ENCODE peak calls at places on chromosome 7, in eight cellular contexts. One of them, this sample, is unnamed.

GRCh38 chr7:155483245-155483644 is 25.3 kb downstream of the EN2 start:
- DNase-seq in iPS DF 6.9: no peak
- DNase-seq in aorta: no peak
- DNase-seq in adrenal gland: no peak
- DNase-seq in mesendoderm: no peak
- DNase-seq in left ventricle myocardium inferior: no peak
- DNase-seq in spleen: no peak
- DNase-seq in CD8-positive, alpha-beta T cell: no peak
- DNase-seq in this sample: no peak

GRCh38 chr7:73920406-73921134 is 59.6 kb downstream of the TMEM270 start:
- DNase-seq in iPS DF 6.9: no peak
- DNase-seq in aorta: no peak
- DNase-seq in adrenal gland: no peak
- DNase-seq in mesendoderm: no peak
- DNase-seq in left ventricle myocardium inferior: no peak
- DNase-seq in spleen: peak
- DNase-seq in CD8-positive, alpha-beta T cell: no peak
- DNase-seq in this sample: no peak

GRCh38 chr7:8295638-8296361 is 33.8 kb upstream of the ICA1 start:
- DNase-seq in iPS DF 6.9: peak
- DNase-seq in aorta: no peak
- DNase-seq in adrenal gland: peak
- DNase-seq in mesendoderm: peak
- DNase-seq in left ventricle myocardium inferior: no peak
- DNase-seq in spleen: no peak
- DNase-seq in CD8-positive, alpha-beta T cell: peak
- DNase-seq in this sample: no peak

GRCh38 chr7:44184874-44185446 is 4.3 kb downstream of the GCK start:
- DNase-seq in iPS DF 6.9: no peak
- DNase-seq in aorta: no peak
- DNase-seq in adrenal gland: no peak
- DNase-seq in mesendoderm: no peak
- DNase-seq in left ventricle myocardium inferior: no peak
- DNase-seq in spleen: no peak
- DNase-seq in CD8-positive, alpha-beta T cell: no peak
- DNase-seq in this sample: no peak

GRCh38 chr7:3244241-3244814 is 56.7 kb upstream of the SDK1 start:
- DNase-seq in iPS DF 6.9: no peak
- DNase-seq in aorta: no peak
- DNase-seq in adrenal gland: no peak
- DNase-seq in mesendoderm: peak
- DNase-seq in left ventricle myocardium inferior: no peak
- DNase-seq in spleen: no peak
- DNase-seq in CD8-positive, alpha-beta T cell: no peak
- DNase-seq in this sample: no peak

GRCh38 chr7:69691734-69692133 is 93.5 kb downstream of the AUTS2 start:
- DNase-seq in iPS DF 6.9: no peak
- DNase-seq in aorta: no peak
- DNase-seq in adrenal gland: no peak
- DNase-seq in mesendoderm: no peak
- DNase-seq in left ventricle myocardium inferior: no peak
- DNase-seq in spleen: no peak
- DNase-seq in CD8-positive, alpha-beta T cell: no peak
- DNase-seq in this sample: no peak

GRCh38 chr7:106065560-106066500 is 46.3 kb downstream of the SYPL1 start:
- DNase-seq in iPS DF 6.9: no peak
- DNase-seq in aorta: no peak
- DNase-seq in adrenal gland: no peak
- DNase-seq in mesendoderm: no peak
- DNase-seq in left ventricle myocardium inferior: no peak
- DNase-seq in spleen: no peak
- DNase-seq in CD8-positive, alpha-beta T cell: no peak
- DNase-seq in this sample: no peak

GRCh38 chr7:111741811-111742240 is 179.5 kb upstream of the IMMP2L start:
- DNase-seq in iPS DF 6.9: no peak
- DNase-seq in aorta: no peak
- DNase-seq in adrenal gland: peak
- DNase-seq in mesendoderm: peak
- DNase-seq in left ventricle myocardium inferior: no peak
- DNase-seq in spleen: no peak
- DNase-seq in CD8-positive, alpha-beta T cell: no peak
- DNase-seq in this sample: peak

GRCh38 chr7:117036034-117036669 is 82.9 kb downstream of the ST7 start:
- DNase-seq in iPS DF 6.9: no peak
- DNase-seq in aorta: no peak
- DNase-seq in adrenal gland: no peak
- DNase-seq in mesendoderm: no peak
- DNase-seq in left ventricle myocardium inferior: no peak
- DNase-seq in spleen: no peak
- DNase-seq in CD8-positive, alpha-beta T cell: no peak
- DNase-seq in this sample: no peak

GRCh38 chr7:148356303-148356702 is 234.3 kb upstream of the C7orf33 start:
- DNase-seq in iPS DF 6.9: no peak
- DNase-seq in aorta: no peak
- DNase-seq in adrenal gland: peak
- DNase-seq in mesendoderm: no peak
- DNase-seq in left ventricle myocardium inferior: peak
- DNase-seq in spleen: no peak
- DNase-seq in CD8-positive, alpha-beta T cell: no peak
- DNase-seq in this sample: peak

GRCh38 chr7:150371996-150372270 is 3.3 kb downstream of the REPIN1 start:
- DNase-seq in iPS DF 6.9: no peak
- DNase-seq in aorta: no peak
- DNase-seq in adrenal gland: no peak
- DNase-seq in mesendoderm: no peak
- DNase-seq in left ventricle myocardium inferior: no peak
- DNase-seq in spleen: no peak
- DNase-seq in CD8-positive, alpha-beta T cell: no peak
- DNase-seq in this sample: no peak

GRCh38 chr7:150372271-150373048 is 3.8 kb downstream of the REPIN1 start:
- DNase-seq in iPS DF 6.9: no peak
- DNase-seq in aorta: no peak
- DNase-seq in adrenal gland: no peak
- DNase-seq in mesendoderm: no peak
- DNase-seq in left ventricle myocardium inferior: no peak
- DNase-seq in spleen: no peak
- DNase-seq in CD8-positive, alpha-beta T cell: no peak
- DNase-seq in this sample: no peak

GRCh38 chr7:150374026-150374425 is 5.1 kb upstream of the ZNF775 start:
- DNase-seq in iPS DF 6.9: no peak
- DNase-seq in aorta: no peak
- DNase-seq in adrenal gland: no peak
- DNase-seq in mesendoderm: no peak
- DNase-seq in left ventricle myocardium inferior: no peak
- DNase-seq in spleen: no peak
- DNase-seq in CD8-positive, alpha-beta T cell: no peak
- DNase-seq in this sample: no peak

GRCh38 chr7:150374472-150374871 is 4.7 kb upstream of the ZNF775 start:
- DNase-seq in iPS DF 6.9: no peak
- DNase-seq in aorta: no peak
- DNase-seq in adrenal gland: no peak
- DNase-seq in mesendoderm: peak
- DNase-seq in left ventricle myocardium inferior: no peak
- DNase-seq in spleen: no peak
- DNase-seq in CD8-positive, alpha-beta T cell: no peak
- DNase-seq in this sample: no peak

GRCh38 chr7:150373049-150373801 is 4.6 kb downstream of the REPIN1 start:
- DNase-seq in iPS DF 6.9: no peak
- DNase-seq in aorta: no peak
- DNase-seq in adrenal gland: no peak
- DNase-seq in mesendoderm: peak
- DNase-seq in left ventricle myocardium inferior: no peak
- DNase-seq in spleen: no peak
- DNase-seq in CD8-positive, alpha-beta T cell: no peak
- DNase-seq in this sample: no peak
- H3K27ac ChIP-seq in iPS DF 6.9: no peak
- H3K27ac ChIP-seq in aorta: no peak
- H3K27ac ChIP-seq in adrenal gland: peak
- H3K27ac ChIP-seq in mesendoderm: no peak
- H3K27ac ChIP-seq in left ventricle myocardium inferior: peak
- H3K27ac ChIP-seq in spleen: no peak
- H3K27ac ChIP-seq in CD8-positive, alpha-beta T cell: no peak
- H3K27ac ChIP-seq in this sample: no peak

DNA sequence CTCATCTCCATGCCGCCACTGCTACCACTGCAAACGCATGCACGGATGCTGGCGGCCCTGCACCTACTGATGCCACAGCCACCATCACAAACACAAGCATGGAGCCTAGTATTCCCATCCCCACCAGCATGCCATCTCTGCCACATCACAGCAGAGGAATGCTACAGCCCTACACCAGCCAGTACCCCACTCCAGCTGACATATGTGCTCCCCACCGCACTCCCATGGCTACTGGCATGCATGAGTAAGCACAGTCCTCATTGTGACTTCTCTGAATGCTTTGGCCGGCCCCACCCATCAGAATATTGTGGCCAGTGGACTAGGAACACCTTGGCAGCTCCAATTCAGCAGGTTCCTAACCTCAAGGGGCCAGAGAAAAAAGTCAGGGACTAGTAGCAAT is 705.5 kb downstream of the POM121L12 start:
- DNase-seq in iPS DF 6.9: no peak
- DNase-seq in aorta: no peak
- DNase-seq in adrenal gland: no peak
- DNase-seq in mesendoderm: peak
- DNase-seq in left ventricle myocardium inferior: no peak
- DNase-seq in spleen: no peak
- DNase-seq in CD8-positive, alpha-beta T cell: no peak
- DNase-seq in this sample: no peak
- H3K27ac ChIP-seq in iPS DF 6.9: no peak
- H3K27ac ChIP-seq in aorta: no peak
- H3K27ac ChIP-seq in adrenal gland: no peak
- H3K27ac ChIP-seq in mesendoderm: no peak
- H3K27ac ChIP-seq in left ventricle myocardium inferior: no peak
- H3K27ac ChIP-seq in spleen: no peak
- H3K27ac ChIP-seq in CD8-positive, alpha-beta T cell: no peak
- H3K27ac ChIP-seq in this sample: no peak

GRCh38 chr7:140060243-140060630 is 2.5 kb downstream of the PARP12 start:
- DNase-seq in iPS DF 6.9: no peak
- DNase-seq in aorta: no peak
- DNase-seq in adrenal gland: no peak
- DNase-seq in mesendoderm: no peak
- DNase-seq in left ventricle myocardium inferior: no peak
- DNase-seq in spleen: no peak
- DNase-seq in CD8-positive, alpha-beta T cell: no peak
- DNase-seq in this sample: no peak
- H3K27ac ChIP-seq in iPS DF 6.9: no peak
- H3K27ac ChIP-seq in aorta: no peak
- H3K27ac ChIP-seq in adrenal gland: peak
- H3K27ac ChIP-seq in mesendoderm: no peak
- H3K27ac ChIP-seq in left ventricle myocardium inferior: peak
- H3K27ac ChIP-seq in spleen: peak
- H3K27ac ChIP-seq in CD8-positive, alpha-beta T cell: no peak
- H3K27ac ChIP-seq in this sample: peak

GRCh38 chr7:135938086-135938485 is 39.1 kb downstream of the MTPN start:
- DNase-seq in iPS DF 6.9: no peak
- DNase-seq in aorta: no peak
- DNase-seq in adrenal gland: no peak
- DNase-seq in mesendoderm: no peak
- DNase-seq in left ventricle myocardium inferior: no peak
- DNase-seq in spleen: no peak
- DNase-seq in CD8-positive, alpha-beta T cell: no peak
- DNase-seq in this sample: no peak
- H3K27ac ChIP-seq in iPS DF 6.9: no peak
- H3K27ac ChIP-seq in aorta: no peak
- H3K27ac ChIP-seq in adrenal gland: no peak
- H3K27ac ChIP-seq in mesendoderm: no peak
- H3K27ac ChIP-seq in left ventricle myocardium inferior: no peak
- H3K27ac ChIP-seq in spleen: no peak
- H3K27ac ChIP-seq in CD8-positive, alpha-beta T cell: no peak
- H3K27ac ChIP-seq in this sample: no peak

DNA sequence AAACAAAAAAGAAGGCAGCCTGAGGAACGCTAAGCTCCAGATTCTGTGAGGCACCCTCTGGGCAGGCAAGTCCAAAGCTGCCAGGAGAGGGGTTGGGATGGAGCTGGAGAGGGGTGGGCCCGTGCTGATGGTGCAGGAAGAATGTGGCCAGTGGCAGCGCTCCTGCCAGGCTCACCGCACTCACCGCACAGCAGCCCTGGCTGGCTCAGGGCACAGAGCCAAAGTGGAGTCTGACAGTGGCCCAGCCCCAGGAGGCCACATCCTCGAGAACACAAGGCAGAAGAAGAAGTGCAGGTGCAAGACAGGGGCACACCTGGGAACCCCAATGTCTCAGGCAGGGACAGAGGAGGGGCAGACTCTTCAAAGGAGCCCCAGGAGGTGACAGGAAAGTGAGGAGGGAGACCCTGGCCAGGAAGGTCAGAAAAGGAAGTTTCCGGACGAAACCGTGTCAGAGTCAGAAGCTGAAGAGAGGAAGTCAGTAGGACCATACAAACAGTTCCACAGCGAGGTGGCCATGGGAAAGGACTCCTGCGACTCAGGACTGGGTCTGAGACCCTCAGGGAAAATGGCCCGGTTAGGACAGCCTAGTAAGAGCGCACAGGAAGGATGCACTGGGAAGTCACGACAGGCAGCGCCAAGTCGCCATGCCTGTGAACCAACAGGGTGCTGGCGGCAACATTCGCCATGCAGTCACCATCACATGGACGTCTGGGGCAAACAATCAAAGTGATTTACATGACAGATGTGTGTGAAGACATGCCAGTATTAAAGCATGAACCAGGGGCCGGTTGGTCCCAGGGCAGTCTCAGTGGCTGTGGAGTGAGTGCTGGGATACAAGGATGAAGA is 54.4 kb downstream of the COBL start:
- DNase-seq in iPS DF 6.9: no peak
- DNase-seq in aorta: no peak
- DNase-seq in adrenal gland: no peak
- DNase-seq in mesendoderm: no peak
- DNase-seq in left ventricle myocardium inferior: no peak
- DNase-seq in spleen: no peak
- DNase-seq in CD8-positive, alpha-beta T cell: no peak
- DNase-seq in this sample: no peak
- H3K27ac ChIP-seq in iPS DF 6.9: no peak
- H3K27ac ChIP-seq in aorta: no peak
- H3K27ac ChIP-seq in adrenal gland: no peak
- H3K27ac ChIP-seq in mesendoderm: no peak
- H3K27ac ChIP-seq in left ventricle myocardium inferior: peak
- H3K27ac ChIP-seq in spleen: no peak
- H3K27ac ChIP-seq in CD8-positive, alpha-beta T cell: no peak
- H3K27ac ChIP-seq in this sample: peak

GRCh38 chr7:122887198-122887597 is 938 bp upstream of the CADPS2 start:
- DNase-seq in iPS DF 6.9: no peak
- DNase-seq in aorta: peak
- DNase-seq in adrenal gland: peak
- DNase-seq in mesendoderm: peak
- DNase-seq in left ventricle myocardium inferior: peak
- DNase-seq in spleen: peak
- DNase-seq in CD8-positive, alpha-beta T cell: no peak
- DNase-seq in this sample: peak
- H3K27ac ChIP-seq in iPS DF 6.9: no peak
- H3K27ac ChIP-seq in aorta: no peak
- H3K27ac ChIP-seq in adrenal gland: peak
- H3K27ac ChIP-seq in mesendoderm: no peak
- H3K27ac ChIP-seq in left ventricle myocardium inferior: peak
- H3K27ac ChIP-seq in spleen: peak
- H3K27ac ChIP-seq in CD8-positive, alpha-beta T cell: no peak
- H3K27ac ChIP-seq in this sample: peak

GRCh38 chr7:55573234-55573504 is 867 bp upstream of the VOPP1 start:
- DNase-seq in iPS DF 6.9: no peak
- DNase-seq in aorta: no peak
- DNase-seq in adrenal gland: no peak
- DNase-seq in mesendoderm: no peak
- DNase-seq in left ventricle myocardium inferior: no peak
- DNase-seq in spleen: no peak
- DNase-seq in CD8-positive, alpha-beta T cell: no peak
- DNase-seq in this sample: no peak
- H3K27ac ChIP-seq in iPS DF 6.9: no peak
- H3K27ac ChIP-seq in aorta: peak
- H3K27ac ChIP-seq in adrenal gland: peak
- H3K27ac ChIP-seq in mesendoderm: no peak
- H3K27ac ChIP-seq in left ventricle myocardium inferior: peak
- H3K27ac ChIP-seq in spleen: peak
- H3K27ac ChIP-seq in CD8-positive, alpha-beta T cell: peak
- H3K27ac ChIP-seq in this sample: peak

This sample was measured in heart right ventricle.